ENCODE peak calls at places on chromosome 5, in eight cellular contexts. E is upper lobe of left lung, A is HCT116, N is GM12891, L is K562, J is prostate gland, C is HepG2, U is transverse colon. Q is an unnamed sample.

GRCh38 chr5:173281910-173282309 is 46.3 kb downstream of the STC2 start:
- DNase-seq in L (peak), U (no peak), C (no peak), A (no peak), J (no peak), E (no peak), N (no peak), Q (no peak)

GRCh38 chr5:2742921-2743679 is 8.4 kb downstream of the IRX2 start:
- DNase-seq in E (no peak), U (no peak), A (no peak), C (no peak), N (no peak), L (no peak), J (peak), Q (no peak)

GRCh38 chr5:138757061-138757776 is 4.0 kb downstream of the CTNNA1 start:
- DNase-seq in C (no peak), E (no peak), N (no peak), L (no peak), U (no peak), A (no peak), J (no peak), Q (no peak)

GRCh38 chr5:176744584-176744965 is 65.8 kb upstream of the UNC5A start:
- DNase-seq in J (no peak), E (peak), A (no peak), U (no peak), C (no peak), L (peak), N (no peak), Q (no peak)

GRCh38 chr5:2093859-2094615 is 211.3 kb upstream of the IRX4 start:
- DNase-seq in C (no peak), N (no peak), U (no peak), L (no peak), A (no peak), E (no peak), J (no peak), Q (no peak)

GRCh38 chr5:159022178-159022556 is 77.5 kb downstream of the EBF1 start:
- DNase-seq in C (no peak), L (no peak), U (no peak), N (no peak), J (no peak), E (peak), A (no peak), Q (no peak)

GRCh38 chr5:72767289-72768010 is 49.0 kb upstream of the TNPO1 start:
- DNase-seq in J (peak), A (no peak), E (no peak), U (no peak), C (peak), N (no peak), L (peak), Q (no peak)

GRCh38 chr5:124935060-124935459 is 188.6 kb upstream of the ZNF608 start:
- DNase-seq in A (no peak), E (no peak), C (no peak), U (peak), N (peak), J (no peak), L (peak), Q (no peak)

GRCh38 chr5:142808778-142809606 is 38.8 kb downstream of the ARHGAP26 start:
- DNase-seq in L (no peak), E (peak), N (no peak), C (no peak), A (no peak), J (no peak), U (no peak), Q (no peak)

GRCh38 chr5:10590226-10591047 is 26.6 kb downstream of the ANKRD33B start:
- DNase-seq in J (no peak), A (no peak), N (no peak), U (no peak), C (no peak), L (peak), E (no peak), Q (no peak)

GRCh38 chr5:149423287-149424268 is 44.5 kb upstream of the IL17B start:
- DNase-seq in U (no peak), E (no peak), N (no peak), L (no peak), J (no peak), C (peak), A (no peak), Q (no peak)

GRCh38 chr5:74016373-74016772 is 390.4 kb downstream of the ARHGEF28 start:
- DNase-seq in A (peak), C (peak), U (no peak), N (no peak), L (peak), E (no peak), J (no peak), Q (no peak)

GRCh38 chr5:140822281-140822629 is 842 bp downstream of the PCDHA5 start:
- DNase-seq in A (no peak), N (no peak), J (no peak), E (no peak), C (no peak), L (no peak), U (no peak), Q (no peak)

GRCh38 chr5:91024727-91025126 is 358.4 kb downstream of the ARRDC3 start:
- DNase-seq in J (no peak), E (no peak), A (no peak), U (no peak), C (no peak), N (no peak), L (no peak), Q (no peak)

GRCh38 chr5:74542477-74542876 is 98.1 kb downstream of the ENC1 start:
- DNase-seq in J (no peak), E (no peak), C (no peak), N (no peak), U (no peak), L (no peak), A (no peak), Q (no peak)

GRCh38 chr5:137819768-137820167 is 47.9 kb upstream of the MYOT start:
- DNase-seq in A (no peak), L (no peak), C (no peak), N (no peak), U (no peak), E (no peak), J (no peak), Q (no peak)

GRCh38 chr5:25862276-25862675 is 1176.1 kb downstream of the CDH9 start:
- DNase-seq in L (peak), A (no peak), C (no peak), E (no peak), U (no peak), J (no peak), N (no peak), Q (no peak)

GRCh38 chr5:3163626-3164025 is 412.1 kb upstream of the IRX2 start:
- DNase-seq in A (no peak), N (no peak), C (no peak), U (no peak), E (no peak), L (no peak), J (no peak), Q (no peak)

GRCh38 chr5:42495908-42496307 is 72.7 kb downstream of the GHR start:
- DNase-seq in N (no peak), E (no peak), U (no peak), A (no peak), L (no peak), J (peak), C (no peak), Q (no peak)

GRCh38 chr5:16615737-16616535 is 861 bp downstream of the RETREG1 start:
- DNase-seq in C (no peak), U (peak), E (no peak), L (no peak), N (no peak), J (no peak), A (no peak), Q (no peak)

GRCh38 chr5:150441813-150442698 is 7.5 kb downstream of the RPS14 start:
- DNase-seq in L (no peak), U (no peak), E (no peak), A (no peak), C (no peak), J (no peak), N (no peak), Q (no peak)

GRCh38 chr5:51378778-51379652 is 4.2 kb upstream of the ISL1 start:
- DNase-seq in L (no peak), U (no peak), J (no peak), A (no peak), N (no peak), C (no peak), E (no peak), Q (no peak)

GRCh38 chr5:136051486-136052220 is 22.9 kb downstream of the TGFBI start:
- DNase-seq in U (no peak), C (no peak), A (no peak), E (peak), N (no peak), J (no peak), L (no peak), Q (no peak)

GRCh38 chr5:136054133-136054996 is 25.6 kb downstream of the TGFBI start:
- DNase-seq in C (no peak), N (no peak), L (no peak), J (no peak), E (peak), U (no peak), A (no peak), Q (no peak)

GRCh38 chr5:136055612-136056302 is 27.0 kb downstream of the TGFBI start:
- DNase-seq in L (no peak), E (peak), N (no peak), C (no peak), U (no peak), J (no peak), A (no peak), Q (no peak)

GRCh38 chr5:136052692-136053335 is 24.0 kb downstream of the TGFBI start:
- DNase-seq in E (no peak), L (no peak), J (no peak), U (no peak), A (no peak), N (no peak), C (no peak), Q (no peak)

GRCh38 chr5:136053336-136054121 is 24.7 kb downstream of the TGFBI start:
- DNase-seq in E (peak), N (no peak), L (peak), A (peak), J (no peak), U (no peak), C (peak), Q (no peak)
- TF ChIP-seq POLR2AphosphoS5 in E (no peak), N (no peak), L (no peak), A (peak), J (no peak), U (no peak), C (no peak), Q (no peak)

DNA sequence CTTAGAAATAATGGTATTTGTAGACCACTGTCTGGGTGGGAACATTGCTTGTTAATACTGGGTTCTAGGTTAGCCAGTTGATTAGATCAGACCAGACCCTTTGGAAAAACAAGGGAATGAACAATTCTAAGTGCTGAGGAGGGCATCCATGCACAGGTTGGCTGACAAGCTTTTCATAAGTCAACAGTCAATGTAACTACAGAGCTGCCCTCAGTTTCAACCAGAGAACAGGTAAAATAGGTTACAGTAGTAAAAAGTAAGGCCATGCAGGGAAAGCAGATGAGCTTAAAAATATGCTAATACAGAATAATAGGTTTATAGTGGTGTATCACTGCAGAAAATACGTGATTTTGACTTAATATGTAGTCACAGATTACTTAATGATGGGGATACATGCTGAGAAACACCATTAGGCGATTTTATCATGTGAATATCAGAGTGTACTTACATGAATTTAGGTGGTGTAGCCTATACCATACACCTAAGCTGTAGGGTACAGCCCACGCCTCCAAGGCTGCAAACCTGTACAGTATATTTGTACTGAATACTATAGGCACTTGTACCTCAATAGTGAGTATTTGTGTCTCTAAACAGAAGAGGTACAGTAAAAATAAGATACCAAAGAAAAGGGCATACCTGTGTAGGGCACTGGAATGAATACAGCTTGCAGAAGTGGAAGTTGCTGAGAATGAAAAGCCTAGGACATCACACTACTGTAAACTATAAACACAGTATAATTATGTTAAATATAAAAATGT is 6.1 kb upstream of the FGF18 start:
- DNase-seq in A (no peak), J (no peak), N (no peak), U (no peak), L (no peak), E (no peak), C (no peak), Q (no peak)
- TF ChIP-seq POLR2A in A (no peak), J (no peak), N (peak), U (no peak), L (peak), E (no peak), C (peak), Q (peak)

DNA sequence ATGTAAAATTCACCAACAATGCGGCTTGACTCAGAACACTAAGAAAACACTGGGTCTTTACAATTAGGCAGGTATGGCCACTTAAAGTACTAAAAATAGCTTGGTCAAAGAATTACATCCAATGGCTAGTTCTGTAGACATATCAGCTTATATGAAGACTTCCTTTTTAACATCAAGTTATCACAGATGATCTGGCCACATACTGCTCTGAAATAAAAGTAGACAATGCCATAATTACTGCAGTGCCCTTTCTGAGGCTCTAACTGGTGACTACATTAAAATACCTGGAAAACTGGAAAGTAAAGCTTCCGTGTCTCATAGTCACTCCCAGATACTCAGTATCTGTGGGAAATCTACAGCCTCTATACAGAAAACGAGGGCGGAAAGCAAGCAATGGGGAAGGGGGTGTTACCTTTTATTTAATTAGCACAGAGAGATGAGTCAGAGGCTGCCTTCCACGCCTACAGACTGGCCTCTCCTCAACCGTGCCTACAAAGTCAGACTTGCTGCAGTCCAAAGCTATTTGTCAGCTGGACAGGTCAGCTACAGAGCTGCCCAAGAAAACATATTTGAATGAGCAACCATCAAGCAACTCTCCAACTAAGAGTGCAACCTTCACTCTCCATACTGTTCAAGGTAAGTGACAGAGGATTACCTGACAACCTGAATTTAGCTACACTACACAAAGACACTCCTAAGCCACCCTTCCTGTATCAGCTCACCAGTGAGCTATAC is 8.7 kb downstream of the SERINC5 start:
- DNase-seq in A (peak), J (peak), C (peak), L (peak), E (peak), N (no peak), U (peak), Q (no peak)
- TF ChIP-seq POLR2AphosphoS5 in A (peak), J (peak), C (no peak), L (no peak), E (peak), N (no peak), U (peak), Q (no peak)

GRCh38 chr5:64768358-64769312 is at the start of the genes CWC27 and SREK1IP1:
- DNase-seq in A (peak), E (peak), J (peak), N (peak), U (peak), L (peak), C (peak), Q (peak)
- TF ChIP-seq POLR2A in A (peak), E (peak), J (peak), N (peak), U (peak), L (peak), C (peak), Q (peak)

DNA sequence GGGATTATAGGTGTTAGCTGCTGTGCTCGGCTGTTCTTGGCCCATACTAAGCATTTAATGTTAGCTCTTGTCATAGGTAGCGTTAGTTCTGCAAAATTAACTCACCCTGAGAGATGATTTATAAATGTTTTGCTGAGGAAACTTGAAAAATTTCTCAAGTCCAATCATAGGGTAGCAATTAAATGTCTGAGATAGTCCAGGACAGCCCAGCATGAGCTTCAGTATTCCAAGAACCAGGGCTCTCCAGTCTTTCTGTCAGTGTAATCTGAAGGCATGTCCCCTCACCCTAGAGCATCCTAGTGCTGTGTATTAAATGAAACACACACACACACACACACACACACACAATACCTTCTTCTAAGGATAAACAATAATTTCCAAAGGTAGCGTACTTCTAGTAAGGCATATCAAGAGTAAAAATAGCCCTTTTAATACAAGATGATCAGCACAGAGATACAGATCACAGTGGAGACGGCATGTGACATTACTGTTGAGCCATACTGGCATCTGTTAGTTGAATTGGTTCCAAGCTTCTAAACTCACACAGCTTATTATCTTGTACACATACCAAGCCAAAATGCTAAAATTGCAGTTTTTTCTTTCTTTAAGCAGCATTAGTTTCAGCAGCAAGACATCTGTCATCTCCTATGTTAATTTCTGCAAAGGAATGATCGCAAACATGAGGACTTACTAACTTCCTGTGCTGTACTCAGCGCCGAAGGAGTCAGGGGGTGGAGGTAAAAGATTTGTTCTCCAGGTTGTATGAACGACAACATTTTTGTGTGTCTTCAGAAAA is 46.3 kb upstream of the JMY start:
- DNase-seq in C (no peak), E (no peak), A (no peak), L (no peak), U (no peak), J (no peak), N (no peak), Q (no peak)
- TF ChIP-seq POLR2AphosphoS5 in C (no peak), E (no peak), A (no peak), L (no peak), U (no peak), J (no peak), N (no peak), Q (no peak)

GRCh38 chr5:61163905-61164304 is 1.6 kb upstream of the SMIM15 start:
- DNase-seq in E (no peak), A (no peak), L (no peak), N (no peak), U (no peak), C (no peak), J (no peak), Q (no peak)

GRCh38 chr5:61160497-61160896 is 1.8 kb downstream of the SMIM15 start:
- DNase-seq in L (peak), U (no peak), E (no peak), N (no peak), J (no peak), C (no peak), A (no peak), Q (no peak)

GRCh38 chr5:61162832-61163567 is 732 bp upstream of the SMIM15 start:
- DNase-seq in L (peak), A (no peak), J (peak), E (peak), C (peak), N (no peak), U (peak), Q (no peak)

GRCh38 chr5:61159841-61160240 is 2.4 kb downstream of the SMIM15 start:
- DNase-seq in U (no peak), A (no peak), J (no peak), L (peak), C (no peak), E (no peak), N (no peak), Q (no peak)

GRCh38 chr5:61162010-61162831 is at the start of gene SMIM15:
- DNase-seq in A (peak), J (peak), C (peak), E (peak), L (peak), N (peak), U (peak), Q (peak)
- TF ChIP-seq POLR2A in A (peak), J (peak), C (peak), E (peak), L (peak), N (peak), U (peak), Q (peak)

DNA sequence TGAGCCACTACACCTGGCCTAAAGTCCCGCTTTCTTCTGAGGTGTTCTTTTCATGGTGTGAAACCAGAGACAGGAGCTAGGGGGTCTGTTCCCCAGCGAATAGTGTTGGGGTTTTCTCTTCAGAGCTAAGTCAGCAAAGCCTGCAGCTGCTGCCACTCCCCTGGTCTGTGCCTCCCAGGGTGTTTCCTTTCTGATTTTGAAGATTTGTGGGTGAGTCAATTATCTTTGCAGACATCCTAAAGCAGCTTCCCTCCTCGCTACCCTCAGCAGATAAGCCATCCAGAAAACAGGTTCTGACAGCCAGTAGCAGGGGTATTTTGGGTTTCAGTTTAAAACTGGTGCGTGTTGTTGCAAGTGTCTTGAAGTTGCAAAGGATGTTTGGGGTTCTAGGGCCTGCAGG is 71.9 kb upstream of the IQGAP2 start:
- DNase-seq in C (no peak), E (no peak), U (no peak), A (no peak), J (no peak), N (no peak), L (peak), Q (no peak)
- TF ChIP-seq POLR2AphosphoS5 in C (no peak), E (no peak), U (no peak), A (no peak), J (no peak), N (no peak), L (no peak), Q (no peak)

DNA sequence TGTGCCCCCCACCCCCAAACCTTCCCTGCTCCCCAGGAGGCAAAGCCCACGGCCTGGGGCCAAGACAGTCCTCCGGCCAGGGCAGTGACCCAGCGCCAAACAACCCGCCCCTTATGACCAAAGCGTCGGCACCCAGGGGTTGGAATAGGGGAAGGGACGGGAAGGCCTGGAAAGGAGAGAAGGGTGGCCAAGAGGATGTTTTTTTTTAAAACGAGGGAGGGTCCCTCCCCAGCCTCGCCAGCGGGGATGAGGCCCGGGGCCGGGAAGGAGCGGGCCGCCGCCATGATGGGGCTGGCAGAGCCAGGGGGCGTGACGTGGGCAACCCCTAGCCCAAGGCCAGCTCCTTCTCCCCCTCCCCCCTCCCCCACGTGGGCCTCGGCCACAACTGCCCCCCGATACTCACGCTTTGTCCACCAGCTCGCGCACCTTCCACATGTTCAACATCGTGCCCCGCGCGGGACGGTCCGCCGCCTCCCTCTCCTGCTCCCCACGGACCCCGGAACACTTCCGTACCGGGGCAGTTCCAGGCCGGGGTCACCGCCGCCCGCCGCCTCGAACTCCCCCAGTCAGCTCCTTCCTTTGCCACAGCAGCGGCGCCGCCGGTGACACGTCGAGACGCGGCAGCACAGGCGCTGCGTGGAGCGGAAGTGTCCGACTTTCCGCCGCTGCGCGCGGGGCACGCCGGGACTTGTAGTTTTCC is at the start of gene CLINT1:
- DNase-seq in U (peak), A (peak), N (peak), E (peak), J (peak), L (peak), C (peak), Q (peak)
- TF ChIP-seq POLR2A in U (peak), A (peak), N (no peak), E (peak), J (peak), L (peak), C (peak), Q (peak)